ENCODE peak calls at places on chromosomes 6 and 20, in five cellular contexts. One of them, this sample, is unnamed.

GRCh38 chr20:11195169-11195568 is 521.4 kb upstream of the JAG1 start:
- DNase-seq in stimulated activated CD4-positive, alpha-beta T cell treated with anti-CD3 and anti-CD28 coated beads, Interleukin-2, amount 100 ng/mL, for 24 hours: no peak
- DNase-seq in effector CD8-positive, alpha-beta T cell: no peak
- DNase-seq in HFFc6: no peak
- DNase-seq in ACHN: no peak
- DNase-seq in this sample: no peak

GRCh38 chr6:9126845-9127560 is 691.7 kb upstream of the SLC35B3 start:
- DNase-seq in stimulated activated CD4-positive, alpha-beta T cell treated with anti-CD3 and anti-CD28 coated beads, Interleukin-2, amount 100 ng/mL, for 24 hours: no peak
- DNase-seq in effector CD8-positive, alpha-beta T cell: no peak
- DNase-seq in HFFc6: peak; percentile 92
- DNase-seq in ACHN: peak; percentile 27
- DNase-seq in this sample: peak; percentile 89

GRCh38 chr6:35218456-35218855 is 4.7 kb downstream of the SCUBE3 start:
- DNase-seq in stimulated activated CD4-positive, alpha-beta T cell treated with anti-CD3 and anti-CD28 coated beads, Interleukin-2, amount 100 ng/mL, for 24 hours: no peak
- DNase-seq in effector CD8-positive, alpha-beta T cell: no peak
- DNase-seq in HFFc6: no peak
- DNase-seq in ACHN: no peak
- DNase-seq in this sample: no peak

GRCh38 chr6:147279423-147279822 is 75.2 kb downstream of the STXBP5 start:
- DNase-seq in stimulated activated CD4-positive, alpha-beta T cell treated with anti-CD3 and anti-CD28 coated beads, Interleukin-2, amount 100 ng/mL, for 24 hours: no peak
- DNase-seq in effector CD8-positive, alpha-beta T cell: no peak
- DNase-seq in HFFc6: no peak
- DNase-seq in ACHN: no peak
- DNase-seq in this sample: no peak

GRCh38 chr6:25769983-25770382 is 15.4 kb downstream of the SLC17A4 start:
- DNase-seq in stimulated activated CD4-positive, alpha-beta T cell treated with anti-CD3 and anti-CD28 coated beads, Interleukin-2, amount 100 ng/mL, for 24 hours: no peak
- DNase-seq in effector CD8-positive, alpha-beta T cell: no peak
- DNase-seq in HFFc6: peak; percentile 7
- DNase-seq in ACHN: peak; percentile 49
- DNase-seq in this sample: peak; percentile 52

GRCh38 chr6:26660096-26660425 is 515 bp upstream of the ZNF322 start:
- DNase-seq in stimulated activated CD4-positive, alpha-beta T cell treated with anti-CD3 and anti-CD28 coated beads, Interleukin-2, amount 100 ng/mL, for 24 hours: no peak
- DNase-seq in effector CD8-positive, alpha-beta T cell: no peak
- DNase-seq in HFFc6: peak; percentile 40
- DNase-seq in ACHN: peak; percentile 42
- DNase-seq in this sample: no peak

GRCh38 chr6:56766806-56767178 is 124.1 kb upstream of the DST start:
- DNase-seq in stimulated activated CD4-positive, alpha-beta T cell treated with anti-CD3 and anti-CD28 coated beads, Interleukin-2, amount 100 ng/mL, for 24 hours: no peak
- DNase-seq in effector CD8-positive, alpha-beta T cell: no peak
- DNase-seq in HFFc6: peak; percentile 86
- DNase-seq in ACHN: no peak
- DNase-seq in this sample: no peak

GRCh38 chr20:3390759-3391500 is 16.5 kb downstream of the DNAAF9 start:
- DNase-seq in stimulated activated CD4-positive, alpha-beta T cell treated with anti-CD3 and anti-CD28 coated beads, Interleukin-2, amount 100 ng/mL, for 24 hours: no peak
- DNase-seq in effector CD8-positive, alpha-beta T cell: no peak
- DNase-seq in HFFc6: no peak
- DNase-seq in ACHN: no peak
- DNase-seq in this sample: peak; percentile 5

GRCh38 chr6:33994198-33995045 is 151.5 kb downstream of the GRM4 start:
- DNase-seq in stimulated activated CD4-positive, alpha-beta T cell treated with anti-CD3 and anti-CD28 coated beads, Interleukin-2, amount 100 ng/mL, for 24 hours: no peak
- DNase-seq in effector CD8-positive, alpha-beta T cell: no peak
- DNase-seq in HFFc6: no peak
- DNase-seq in ACHN: no peak
- DNase-seq in this sample: no peak

GRCh38 chr20:54256202-54256601 is 48.3 kb downstream of the PFDN4 start:
- DNase-seq in stimulated activated CD4-positive, alpha-beta T cell treated with anti-CD3 and anti-CD28 coated beads, Interleukin-2, amount 100 ng/mL, for 24 hours: no peak
- DNase-seq in effector CD8-positive, alpha-beta T cell: no peak
- DNase-seq in HFFc6: no peak
- DNase-seq in ACHN: no peak
- DNase-seq in this sample: no peak

GRCh38 chr20:5073154-5074049 is 46.4 kb downstream of the PCNA start:
- DNase-seq in stimulated activated CD4-positive, alpha-beta T cell treated with anti-CD3 and anti-CD28 coated beads, Interleukin-2, amount 100 ng/mL, for 24 hours: peak; percentile 12
- DNase-seq in effector CD8-positive, alpha-beta T cell: no peak
- DNase-seq in HFFc6: peak; percentile 80
- DNase-seq in ACHN: peak; percentile 24
- DNase-seq in this sample: peak; percentile 72

GRCh38 chr6:114085206-114085605 is 114.3 kb upstream of the HDAC2 start:
- DNase-seq in stimulated activated CD4-positive, alpha-beta T cell treated with anti-CD3 and anti-CD28 coated beads, Interleukin-2, amount 100 ng/mL, for 24 hours: no peak
- DNase-seq in effector CD8-positive, alpha-beta T cell: no peak
- DNase-seq in HFFc6: peak; percentile 21
- DNase-seq in ACHN: no peak
- DNase-seq in this sample: no peak

GRCh38 chr6:22367331-22367730 is 70.5 kb upstream of the PRL start:
- DNase-seq in stimulated activated CD4-positive, alpha-beta T cell treated with anti-CD3 and anti-CD28 coated beads, Interleukin-2, amount 100 ng/mL, for 24 hours: no peak
- DNase-seq in effector CD8-positive, alpha-beta T cell: no peak
- DNase-seq in HFFc6: no peak
- DNase-seq in ACHN: no peak
- DNase-seq in this sample: no peak

GRCh38 chr6:72411872-72412708 is 209.8 kb upstream of the KCNQ5 start:
- DNase-seq in stimulated activated CD4-positive, alpha-beta T cell treated with anti-CD3 and anti-CD28 coated beads, Interleukin-2, amount 100 ng/mL, for 24 hours: peak; percentile 67
- DNase-seq in effector CD8-positive, alpha-beta T cell: peak; percentile 59
- DNase-seq in HFFc6: peak; percentile 74
- DNase-seq in ACHN: peak; percentile 67
- DNase-seq in this sample: peak; percentile 68

GRCh38 chr20:1330075-1330830 is 1.3 kb upstream of the SDCBP2 start:
- DNase-seq in stimulated activated CD4-positive, alpha-beta T cell treated with anti-CD3 and anti-CD28 coated beads, Interleukin-2, amount 100 ng/mL, for 24 hours: peak; percentile 35
- DNase-seq in effector CD8-positive, alpha-beta T cell: peak; percentile 18
- DNase-seq in HFFc6: no peak
- DNase-seq in ACHN: no peak
- DNase-seq in this sample: peak; percentile 33

GRCh38 chr6:139539852-139540251 is 165.4 kb upstream of the CITED2 start:
- DNase-seq in stimulated activated CD4-positive, alpha-beta T cell treated with anti-CD3 and anti-CD28 coated beads, Interleukin-2, amount 100 ng/mL, for 24 hours: no peak
- DNase-seq in effector CD8-positive, alpha-beta T cell: no peak
- DNase-seq in HFFc6: peak; percentile 95
- DNase-seq in ACHN: peak; percentile 96
- DNase-seq in this sample: no peak

GRCh38 chr6:118468682-118469465 is 79.2 kb upstream of the PLN start:
- DNase-seq in stimulated activated CD4-positive, alpha-beta T cell treated with anti-CD3 and anti-CD28 coated beads, Interleukin-2, amount 100 ng/mL, for 24 hours: no peak
- DNase-seq in effector CD8-positive, alpha-beta T cell: no peak
- DNase-seq in HFFc6: no peak
- DNase-seq in ACHN: no peak
- DNase-seq in this sample: no peak

GRCh38 chr20:63167026-63167917 is 48.7 kb downstream of the YTHDF1 start:
- DNase-seq in stimulated activated CD4-positive, alpha-beta T cell treated with anti-CD3 and anti-CD28 coated beads, Interleukin-2, amount 100 ng/mL, for 24 hours: no peak
- DNase-seq in effector CD8-positive, alpha-beta T cell: no peak
- DNase-seq in HFFc6: no peak
- DNase-seq in ACHN: no peak
- DNase-seq in this sample: no peak

GRCh38 chr6:2412731-2413130 is 167.3 kb upstream of the GMDS start:
- DNase-seq in stimulated activated CD4-positive, alpha-beta T cell treated with anti-CD3 and anti-CD28 coated beads, Interleukin-2, amount 100 ng/mL, for 24 hours: no peak
- DNase-seq in effector CD8-positive, alpha-beta T cell: no peak
- DNase-seq in HFFc6: peak; percentile 66
- DNase-seq in ACHN: no peak
- DNase-seq in this sample: no peak

GRCh38 chr20:52231230-52231746 is 39.7 kb upstream of the ZFP64 start:
- DNase-seq in stimulated activated CD4-positive, alpha-beta T cell treated with anti-CD3 and anti-CD28 coated beads, Interleukin-2, amount 100 ng/mL, for 24 hours: no peak
- DNase-seq in effector CD8-positive, alpha-beta T cell: no peak
- DNase-seq in HFFc6: no peak
- DNase-seq in ACHN: peak; percentile 21
- DNase-seq in this sample: no peak

GRCh38 chr6:41161851-41162552 is 914 bp downstream of the TREM2 start:
- DNase-seq in stimulated activated CD4-positive, alpha-beta T cell treated with anti-CD3 and anti-CD28 coated beads, Interleukin-2, amount 100 ng/mL, for 24 hours: no peak
- DNase-seq in effector CD8-positive, alpha-beta T cell: no peak
- DNase-seq in HFFc6: no peak
- DNase-seq in ACHN: no peak
- DNase-seq in this sample: no peak

GRCh38 chr6:85470023-85470410 is 20.1 kb downstream of the NT5E start:
- DNase-seq in stimulated activated CD4-positive, alpha-beta T cell treated with anti-CD3 and anti-CD28 coated beads, Interleukin-2, amount 100 ng/mL, for 24 hours: no peak
- DNase-seq in effector CD8-positive, alpha-beta T cell: no peak
- DNase-seq in HFFc6: peak; percentile 22
- DNase-seq in ACHN: no peak
- DNase-seq in this sample: no peak

GRCh38 chr6:55913213-55914195 is 38.1 kb upstream of the BMP5 start:
- DNase-seq in stimulated activated CD4-positive, alpha-beta T cell treated with anti-CD3 and anti-CD28 coated beads, Interleukin-2, amount 100 ng/mL, for 24 hours: no peak
- DNase-seq in effector CD8-positive, alpha-beta T cell: no peak
- DNase-seq in HFFc6: no peak
- DNase-seq in ACHN: no peak
- DNase-seq in this sample: no peak

GRCh38 chr6:2853766-2854393 is 12.2 kb upstream of the SERPINB1 start:
- DNase-seq in stimulated activated CD4-positive, alpha-beta T cell treated with anti-CD3 and anti-CD28 coated beads, Interleukin-2, amount 100 ng/mL, for 24 hours: peak; percentile 86
- DNase-seq in effector CD8-positive, alpha-beta T cell: peak; percentile 17
- DNase-seq in HFFc6: peak; percentile 78
- DNase-seq in ACHN: peak; percentile 57
- DNase-seq in this sample: peak; percentile 35

GRCh38 chr6:12119085-12119588 is 107.0 kb downstream of the HIVEP1 start:
- DNase-seq in stimulated activated CD4-positive, alpha-beta T cell treated with anti-CD3 and anti-CD28 coated beads, Interleukin-2, amount 100 ng/mL, for 24 hours: peak; percentile 26
- DNase-seq in effector CD8-positive, alpha-beta T cell: no peak
- DNase-seq in HFFc6: no peak
- DNase-seq in ACHN: peak; percentile 68
- DNase-seq in this sample: no peak

GRCh38 chr6:145850671-145851070 is 36.1 kb upstream of the FBXO30 start:
- DNase-seq in stimulated activated CD4-positive, alpha-beta T cell treated with anti-CD3 and anti-CD28 coated beads, Interleukin-2, amount 100 ng/mL, for 24 hours: no peak
- DNase-seq in effector CD8-positive, alpha-beta T cell: no peak
- DNase-seq in HFFc6: no peak
- DNase-seq in ACHN: no peak
- DNase-seq in this sample: no peak

GRCh38 chr6:132820629-132821381 is 6.4 kb downstream of the RPS12 start:
- DNase-seq in stimulated activated CD4-positive, alpha-beta T cell treated with anti-CD3 and anti-CD28 coated beads, Interleukin-2, amount 100 ng/mL, for 24 hours: peak; percentile 28
- DNase-seq in effector CD8-positive, alpha-beta T cell: no peak
- DNase-seq in HFFc6: no peak
- DNase-seq in ACHN: no peak
- DNase-seq in this sample: peak; percentile 42

GRCh38 chr6:121560476-121560875 is 125.0 kb downstream of the GJA1 start:
- DNase-seq in stimulated activated CD4-positive, alpha-beta T cell treated with anti-CD3 and anti-CD28 coated beads, Interleukin-2, amount 100 ng/mL, for 24 hours: no peak
- DNase-seq in effector CD8-positive, alpha-beta T cell: no peak
- DNase-seq in HFFc6: no peak
- DNase-seq in ACHN: no peak
- DNase-seq in this sample: no peak

This sample was measured in SK-MEL-5.